ENCODE peak calls at places on chromosomes 11 and 22, in nine cellular contexts. P is left cardiac atrium; A is heart left ventricle; V is astrocyte; T is activated CD4-positive, CD25-positive, alpha-beta regulatory T cell treated with anti-CD3 and anti-CD28 coated beads, Interleukin-2, amount 50 U/mL, for 72 hours; L is stimulated activated CD4-positive, alpha-beta T cell treated with anti-CD3 and anti-CD28 coated beads, Interleukin-2, amount 100 ng/mL, for 4 hours; J is HCT116; X is upper lobe of right lung; G is central memory CD4-positive, alpha-beta T cell. Y is an unnamed sample.

GRCh38 chr11:1162153-1162497 is 4.4 kb downstream of the MUC5AC start:
- DNase-seq in J (no peak), P (peak), X (peak), G (no peak), L (no peak), V (no peak), A (no peak), T (peak), Y (no peak)

GRCh38 chr11:2521081-2521480 is 76.3 kb downstream of the KCNQ1 start:
- DNase-seq in X (no peak), V (no peak), J (no peak), P (peak), L (no peak), G (no peak), T (no peak), A (no peak), Y (peak)

GRCh38 chr11:122791836-122792235 is 46.5 kb upstream of the CRTAM start:
- DNase-seq in X (no peak), L (no peak), T (no peak), P (no peak), G (no peak), V (peak), J (no peak), A (no peak), Y (no peak)

GRCh38 chr11:9693801-9694553 is 30.1 kb downstream of the SWAP70 start:
- DNase-seq in V (no peak), T (no peak), A (no peak), P (no peak), J (no peak), X (no peak), L (no peak), G (no peak), Y (no peak)

GRCh38 chr11:70319694-70320093 is 49.2 kb downstream of the PPFIA1 start:
- DNase-seq in P (peak), J (no peak), V (no peak), T (no peak), A (peak), G (no peak), L (no peak), X (no peak), Y (no peak)

GRCh38 chr11:121366038-121366437 is 73.5 kb downstream of the SC5D start:
- DNase-seq in T (no peak), V (no peak), A (no peak), J (no peak), L (no peak), X (no peak), G (no peak), P (no peak), Y (no peak)

GRCh38 chr11:63663809-63664208 is 7.4 kb downstream of the ATL3 start:
- DNase-seq in A (no peak), V (peak), T (no peak), X (no peak), L (no peak), J (no peak), P (no peak), G (no peak), Y (no peak)

GRCh38 chr11:31805629-31806185 is 5.4 kb downstream of the PAX6 start:
- DNase-seq in T (no peak), J (no peak), V (peak), P (no peak), X (no peak), A (no peak), G (no peak), L (no peak), Y (no peak)

GRCh38 chr22:49142891-49143290 is 684.8 kb downstream of the BRD1 start:
- DNase-seq in V (no peak), L (no peak), X (no peak), G (no peak), J (no peak), A (no peak), P (no peak), T (no peak), Y (no peak)

GRCh38 chr11:119531623-119532022 is 108.7 kb upstream of the THY1 start:
- DNase-seq in X (peak), G (no peak), V (no peak), P (no peak), T (no peak), L (no peak), J (no peak), A (no peak), Y (no peak)

GRCh38 chr22:45630436-45630835 is 41.2 kb upstream of the ATXN10 start:
- DNase-seq in P (no peak), V (no peak), L (no peak), J (no peak), X (peak), G (no peak), T (no peak), A (no peak), Y (no peak)

GRCh38 chr11:71456294-71456693 is 3.3 kb downstream of the NADSYN1 start:
- DNase-seq in T (no peak), P (no peak), L (no peak), G (no peak), J (no peak), V (no peak), X (no peak), A (peak), Y (no peak)

GRCh38 chr11:77074626-77075221 is 8.0 kb downstream of the CAPN5 start:
- DNase-seq in G (no peak), T (no peak), P (no peak), J (no peak), A (no peak), X (peak), L (no peak), V (no peak), Y (no peak)

GRCh38 chr22:49334589-49334873 is 493.1 kb downstream of the BRD1 start:
- DNase-seq in V (no peak), J (no peak), L (no peak), G (no peak), A (no peak), T (no peak), X (no peak), P (no peak), Y (no peak)

GRCh38 chr11:67382481-67383136 is 9.2 kb upstream of the RAD9A start:
- DNase-seq in V (no peak), L (peak), P (peak), X (peak), G (peak), A (peak), J (peak), T (peak), Y (peak)

GRCh38 chr11:118430956-118431355 is 5.3 kb upstream of the KMT2A start:
- DNase-seq in J (no peak), T (no peak), A (no peak), V (no peak), L (no peak), P (no peak), X (no peak), G (no peak), Y (no peak)

GRCh38 chr11:11039249-11039965 is 181.6 kb upstream of the ZBED5 start:
- DNase-seq in V (no peak), A (no peak), L (no peak), J (no peak), X (no peak), G (no peak), P (no peak), T (no peak), Y (no peak)

GRCh38 chr22:27303718-27304117 is 497.8 kb downstream of the MN1 start:
- DNase-seq in X (no peak), V (no peak), A (no peak), T (no peak), P (no peak), L (no peak), J (no peak), G (no peak), Y (no peak)

GRCh38 chr11:12518606-12519385 is 141.4 kb downstream of the PARVA start:
- DNase-seq in J (no peak), L (no peak), V (no peak), G (no peak), X (no peak), T (no peak), P (no peak), A (no peak), Y (no peak)

GRCh38 chr22:44368611-44369010 is 55.9 kb upstream of the SHISAL1 start:
- DNase-seq in X (peak), A (no peak), J (no peak), G (no peak), L (no peak), V (no peak), T (no peak), P (no peak), Y (no peak)

GRCh38 chr11:119859684-119860083 is 130.7 kb upstream of the NECTIN1 start:
- DNase-seq in P (no peak), X (no peak), G (no peak), V (no peak), L (no peak), J (no peak), T (no peak), A (peak), Y (peak)

GRCh38 chr11:119717839-119718534 is 11.0 kb downstream of the NECTIN1 start:
- DNase-seq in T (no peak), L (no peak), G (no peak), A (peak), P (no peak), V (peak), J (no peak), X (no peak), Y (no peak)

GRCh38 chr11:102317099-102317767 is at the start of gene BIRC3:
- DNase-seq in P (peak), X (peak), A (peak), L (peak), T (peak), G (peak), V (peak), J (peak), Y (peak)

GRCh38 chr11:73280606-73281005 is 8.5 kb downstream of the P2RY6 start:
- DNase-seq in P (peak), L (no peak), J (no peak), A (peak), G (no peak), V (no peak), X (peak), T (no peak), Y (peak)

GRCh38 chr11:93532285-93532789 is 10.9 kb downstream of the SMCO4 start:
- DNase-seq in P (no peak), A (no peak), L (no peak), V (peak), G (no peak), J (no peak), X (no peak), T (no peak), Y (no peak)

GRCh38 chr11:33383075-33383919 is 126.1 kb downstream of the HIPK3 start:
- DNase-seq in L (no peak), A (no peak), G (no peak), J (no peak), T (no peak), X (no peak), P (no peak), V (peak), Y (no peak)

GRCh38 chr11:35237860-35238715 is 99.1 kb downstream of the CD44 start:
- DNase-seq in P (peak), G (peak), T (peak), V (no peak), J (peak), A (peak), L (peak), X (no peak), Y (peak)

GRCh38 chr11:5324197-5324596 is at the start of gene OR51B2:
- DNase-seq in P (no peak), X (no peak), L (no peak), A (no peak), T (no peak), V (no peak), G (no peak), J (no peak), Y (no peak)

GRCh38 chr11:11620966-11621880 is 582 bp downstream of the GALNT18 start:
- DNase-seq in G (no peak), X (peak), J (no peak), L (no peak), P (peak), A (peak), V (peak), T (no peak), Y (peak)

GRCh38 chr22:30474683-30475424 is 3.0 kb upstream of the SEC14L3 start:
- DNase-seq in L (no peak), V (no peak), A (no peak), X (no peak), J (no peak), T (no peak), G (peak), P (no peak), Y (no peak)

Y was measured in heart right ventricle.